ENCODE peak calls at places on chromosome 16, in four cellular contexts. K is SK-N-DZ, Y is T-helper 1 cell, M is lower lobe of right lung. V is an unnamed sample.

GRCh38 chr16:88651276-88651988 is 579 bp upstream of the CYBA start:
- DNase-seq in K (no peak), Y (peak; percentile 64), M (peak; percentile 74), V (peak; percentile 63)

GRCh38 chr16:19883296-19883951 is 1.2 kb downstream of the GPRC5B start:
- DNase-seq in K (peak; percentile 59), Y (no peak), M (no peak), V (peak; percentile 68)

GRCh38 chr16:71626018-71626857 is at the start of gene MARVELD3:
- DNase-seq in K (no peak), Y (no peak), M (peak; percentile 88), V (peak; percentile 99)

GRCh38 chr16:87297918-87298631 is 19.1 kb downstream of the C16orf95 start:
- DNase-seq in K (peak; percentile 61), Y (no peak), M (no peak), V (no peak)

GRCh38 chr16:49330562-49331201 is 42.9 kb upstream of the C16orf78 start:
- DNase-seq in K (no peak), Y (no peak), M (no peak), V (no peak)

GRCh38 chr16:50575743-50576142 is 27.5 kb downstream of the NKD1 start:
- DNase-seq in K (no peak), Y (no peak), M (no peak), V (no peak)

GRCh38 chr16:66026211-66026610 is 340.3 kb upstream of the CDH5 start:
- DNase-seq in K (peak; percentile 74), Y (no peak), M (no peak), V (no peak)

GRCh38 chr16:27503662-27504061 is 46.1 kb downstream of the GTF3C1 start:
- DNase-seq in K (no peak), Y (no peak), M (no peak), V (no peak)

GRCh38 chr16:74309789-74310781 is 13.5 kb downstream of the PSMD7 start:
- DNase-seq in K (peak; percentile 66), Y (no peak), M (no peak), V (no peak)

GRCh38 chr16:84292032-84292431 is 2.6 kb upstream of the WFDC1 start:
- DNase-seq in K (no peak), Y (no peak), M (no peak), V (no peak)

GRCh38 chr16:81784042-81784785 is 5.1 kb downstream of the PLCG2 start:
- DNase-seq in K (no peak), Y (no peak), M (no peak), V (no peak)

GRCh38 chr16:80557037-80557436 is 16.2 kb downstream of the DYNLRB2 start:
- DNase-seq in K (no peak), Y (no peak), M (no peak), V (no peak)